ENCODE peak calls at places on chromosomes 3 and 15, in seven cellular contexts. P is aorta, S is Peyer's patch, B is neuronal stem cell, W is IMR-90, H is esophagus squamous epithelium, D is A549. G is an unnamed sample. For H3K4me1, the result is how much of the 10 kb centered on the place peaks cover.

GRCh38 chr3:158471639-158472294 is 99.2 kb upstream of the MLF1 start:
- DNase-seq in P (no peak), S (no peak), B (no peak), W (peak), H (no peak), D (no peak), G (no peak)

GRCh38 chr3:37773925-37774324 is 87.8 kb upstream of the CTDSPL start:
- DNase-seq in P (no peak), S (no peak), B (no peak), W (no peak), H (no peak), D (no peak), G (no peak)

GRCh38 chr3:62873672-62874397 is 1.4 kb downstream of the CADPS start:
- DNase-seq in P (peak), S (peak), B (peak), W (no peak), H (no peak), D (peak), G (no peak)

GRCh38 chr15:88650556-88650955 is 11.7 kb downstream of the ISG20 start:
- DNase-seq in P (no peak), S (peak), B (no peak), W (no peak), H (no peak), D (no peak), G (no peak)

GRCh38 chr15:58248504-58248842 is 110.3 kb downstream of the AQP9 start:
- DNase-seq in P (no peak), S (no peak), B (no peak), W (no peak), H (no peak), D (no peak), G (no peak)

GRCh38 chr3:13204177-13204581 is 130.9 kb upstream of the IQSEC1 start:
- DNase-seq in P (no peak), S (no peak), B (no peak), W (no peak), H (no peak), D (no peak), G (no peak)

GRCh38 chr3:62677926-62678325 is 197.3 kb downstream of the CADPS start:
- DNase-seq in P (no peak), S (no peak), B (no peak), W (no peak), H (no peak), D (no peak), G (no peak)

GRCh38 chr3:61903931-61904657 is 342.7 kb downstream of the PTPRG start:
- DNase-seq in P (no peak), S (no peak), B (no peak), W (peak), H (no peak), D (no peak), G (no peak)

GRCh38 chr3:141278196-141279073 is 46.8 kb downstream of the PXYLP1 start:
- DNase-seq in P (no peak), S (no peak), B (no peak), W (no peak), H (no peak), D (no peak), G (no peak)

GRCh38 chr15:68687136-68687735 is 108.4 kb downstream of the CORO2B start:
- DNase-seq in P (no peak), S (no peak), B (no peak), W (no peak), H (no peak), D (no peak), G (no peak)

GRCh38 chr15:75059607-75060006 is 36.2 kb downstream of the PPCDC start:
- DNase-seq in P (no peak), S (no peak), B (no peak), W (no peak), H (no peak), D (no peak), G (no peak)

GRCh38 chr3:14403636-14404395 is 1.4 kb downstream of the SLC6A6 start:
- DNase-seq in P (peak), S (peak), B (no peak), W (no peak), H (no peak), D (no peak), G (no peak)

GRCh38 chr3:152554980-152555379 is 280.0 kb upstream of the P2RY1 start:
- DNase-seq in P (no peak), S (no peak), B (no peak), W (peak), H (no peak), D (no peak), G (no peak)

GRCh38 chr3:52401551-52401950 is 43.4 kb downstream of the SEMA3G start:
- DNase-seq in P (peak), S (peak), B (no peak), W (no peak), H (no peak), D (no peak), G (no peak)

GRCh38 chr3:81439088-81439487 is 322.4 kb downstream of the GBE1 start:
- DNase-seq in P (no peak), S (no peak), B (no peak), W (no peak), H (no peak), D (no peak), G (no peak)

GRCh38 chr3:41159581-41160189 is 39.6 kb upstream of the CTNNB1 start:
- DNase-seq in P (no peak), S (no peak), B (no peak), W (no peak), H (no peak), D (no peak), G (no peak)

GRCh38 chr15:71916834-71917233 is 106.5 kb downstream of the NR2E3 start:
- DNase-seq in P (no peak), S (no peak), B (no peak), W (no peak), H (no peak), D (no peak), G (no peak)

DNA sequence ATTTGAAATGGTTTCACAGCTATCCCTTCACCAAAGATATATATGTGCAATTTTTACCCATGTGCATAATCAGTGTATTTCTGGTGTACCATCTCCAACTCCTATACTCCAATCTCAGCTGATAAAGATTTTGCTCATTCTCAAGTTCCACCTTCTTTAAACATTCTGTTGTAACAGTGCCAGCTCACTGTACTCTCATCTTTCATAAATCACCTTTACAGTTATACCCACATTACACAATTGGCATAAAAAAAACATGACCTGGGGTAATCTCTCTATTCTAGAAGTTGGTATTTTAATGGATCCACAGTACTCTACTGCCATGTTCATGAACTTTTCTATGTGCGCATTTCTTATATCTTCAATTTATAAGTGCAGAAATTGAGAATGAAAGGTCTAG is 339.9 kb upstream of the DPH6 start:
- DNase-seq in P (no peak), S (no peak), B (no peak), W (no peak), H (no peak), D (no peak), G (no peak)
- H3K4me1 ChIP-seq in P (under half), S (under half), B (under half), W (under half), H (under half), D (under half), G (under half)

GRCh38 chr15:96181217-96181616 is 149.3 kb upstream of the NR2F2 start:
- DNase-seq in P (no peak), S (no peak), B (no peak), W (no peak), H (no peak), D (no peak), G (no peak)

GRCh38 chr15:96183927-96184266 is 146.6 kb upstream of the NR2F2 start:
- DNase-seq in P (no peak), S (no peak), B (no peak), W (no peak), H (no peak), D (no peak), G (no peak)

GRCh38 chr15:96183020-96183926 is 147.2 kb upstream of the NR2F2 start:
- DNase-seq in P (no peak), S (no peak), B (no peak), W (no peak), H (no peak), D (no peak), G (no peak)

GRCh38 chr15:96180062-96180745 is 150.3 kb upstream of the NR2F2 start:
- DNase-seq in P (no peak), S (no peak), B (no peak), W (no peak), H (no peak), D (no peak), G (no peak)

DNA sequence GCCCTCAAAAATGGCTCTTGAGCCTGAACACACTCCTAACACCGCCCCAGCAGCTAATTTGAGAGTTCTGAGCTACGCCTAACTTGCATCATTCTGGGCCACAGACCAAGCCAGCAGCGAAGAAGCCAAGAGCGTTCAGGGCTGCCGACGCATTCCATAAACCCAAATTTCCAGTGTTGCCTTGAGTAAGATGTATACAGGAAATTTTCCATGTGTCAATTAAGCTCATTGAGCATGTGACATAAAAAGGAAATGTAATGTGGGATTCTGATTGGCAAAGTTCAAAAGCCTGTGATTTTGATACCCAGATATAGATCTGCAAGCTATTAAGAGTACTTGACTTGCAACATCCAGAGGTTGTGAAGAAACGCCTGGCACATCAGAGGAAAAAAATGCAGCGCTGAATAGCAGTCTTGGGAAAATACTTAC is 148.6 kb upstream of the NR2F2 start:
- DNase-seq in P (peak), S (peak), B (no peak), W (peak), H (no peak), D (no peak), G (no peak)
- H3K4me1 ChIP-seq in P (under half), S (under half), B (under half), W (under half), H (under half), D (under half), G (under half)

DNA sequence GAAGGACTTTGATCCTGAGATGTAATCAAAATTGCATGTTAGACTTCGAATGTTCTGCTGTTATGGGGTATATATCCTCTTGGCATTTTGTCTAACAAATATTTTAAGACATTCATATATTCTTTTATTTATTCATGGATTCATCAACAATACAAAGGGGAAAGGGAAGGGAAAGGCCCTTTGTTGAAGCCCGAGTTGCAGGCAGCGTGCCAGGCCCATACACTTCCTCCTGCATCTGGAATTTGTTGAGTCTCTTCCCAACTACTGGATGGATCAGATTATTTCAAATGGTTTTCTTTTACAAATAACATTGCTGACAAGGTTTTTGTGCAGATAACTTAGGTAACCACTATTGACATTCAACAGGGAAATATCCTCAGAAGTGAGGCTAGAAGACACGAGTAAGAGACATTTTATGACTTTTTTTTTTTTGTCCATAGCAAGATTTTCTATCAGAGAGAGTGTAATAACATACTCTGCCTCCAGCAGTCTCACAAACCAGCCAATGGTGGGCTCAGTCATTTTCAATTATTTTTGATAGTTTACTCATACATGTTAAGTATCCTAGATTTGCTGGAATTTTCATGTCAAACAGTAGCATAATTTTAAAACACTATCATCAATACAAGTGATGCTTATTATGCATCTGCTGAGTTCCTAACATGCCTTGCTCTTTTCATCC is 94.3 kb downstream of the RPL39L start:
- DNase-seq in P (peak), S (no peak), B (no peak), W (no peak), H (no peak), D (no peak), G (no peak)
- H3K4me1 ChIP-seq in P (under half), S (under half), B (under half), W (under half), H (under half), D (under half), G (under half)

GRCh38 chr3:194485876-194486539 is 794 bp downstream of the ATP13A3 start:
- DNase-seq in P (peak), S (peak), B (no peak), W (peak), H (no peak), D (no peak), G (peak)
- H3K4me1 ChIP-seq in P (under half), S (under half), B (under half), W (under half), H (under half), D (half or more), G (under half)

GRCh38 chr3:31952205-31952604 is 28.9 kb downstream of the OSBPL10 start:
- DNase-seq in P (no peak), S (no peak), B (no peak), W (no peak), H (no peak), D (no peak), G (no peak)
- H3K4me1 ChIP-seq in P (under half), S (under half), B (under half), W (under half), H (under half), D (under half), G (under half)